ENCODE peak calls at places on chromosome 17, in five cellular contexts. R is body of pancreas, Y is GM12892, L is stomach, M is lower leg skin. P is an unnamed sample.

GRCh38 chr17:78269893-78270490 is 38.6 kb downstream of the TMEM235 start:
- DNase-seq in L (no peak), Y (no peak), M (no peak), R (no peak), P (no peak)

GRCh38 chr17:73798111-73798748 is 154.0 kb upstream of the SDK2 start:
- DNase-seq in R (peak; percentile 66), Y (no peak), L (peak; percentile 50), M (no peak), P (peak; percentile 63)

GRCh38 chr17:30720013-30720471 is 104.5 kb downstream of the CRLF3 start:
- DNase-seq in Y (no peak), M (no peak), L (peak; percentile 15), R (no peak), P (no peak)

GRCh38 chr17:59371426-59372099 is 40.1 kb downstream of the YPEL2 start:
- DNase-seq in L (no peak), R (peak; percentile 53), Y (no peak), M (peak; percentile 72), P (no peak)

GRCh38 chr17:12545877-12546513 is 119.7 kb upstream of the MYOCD start:
- DNase-seq in L (no peak), R (peak; percentile 49), M (no peak), Y (peak; percentile 13), P (peak; percentile 34)

GRCh38 chr17:12485361-12485911 is 180.3 kb upstream of the MYOCD start:
- DNase-seq in R (no peak), M (no peak), Y (no peak), L (no peak), P (no peak)

GRCh38 chr17:64129515-64129764 is 504 bp downstream of the ERN1 start:
- DNase-seq in M (no peak), L (no peak), R (no peak), Y (no peak), P (no peak)

GRCh38 chr17:9242983-9243382 is 221.7 kb downstream of the NTN1 start:
- DNase-seq in R (no peak), M (no peak), L (no peak), Y (no peak), P (no peak)

GRCh38 chr17:60102632-60103047 is 23.9 kb upstream of the HEATR6 start:
- DNase-seq in M (peak; percentile 14), Y (no peak), L (no peak), R (no peak), P (no peak)

GRCh38 chr17:66724581-66725341 is 110.2 kb upstream of the CACNG5 start:
- DNase-seq in R (peak; percentile 50), M (no peak), L (peak; percentile 33), Y (no peak), P (no peak)

GRCh38 chr17:46047398-46047797 is 48.3 kb downstream of the STH start:
- DNase-seq in L (no peak), M (no peak), R (no peak), Y (no peak), P (no peak)
- TF ChIP-seq POLR2A in L (no peak), M (no peak), R (no peak), Y (no peak), P (no peak)

DNA sequence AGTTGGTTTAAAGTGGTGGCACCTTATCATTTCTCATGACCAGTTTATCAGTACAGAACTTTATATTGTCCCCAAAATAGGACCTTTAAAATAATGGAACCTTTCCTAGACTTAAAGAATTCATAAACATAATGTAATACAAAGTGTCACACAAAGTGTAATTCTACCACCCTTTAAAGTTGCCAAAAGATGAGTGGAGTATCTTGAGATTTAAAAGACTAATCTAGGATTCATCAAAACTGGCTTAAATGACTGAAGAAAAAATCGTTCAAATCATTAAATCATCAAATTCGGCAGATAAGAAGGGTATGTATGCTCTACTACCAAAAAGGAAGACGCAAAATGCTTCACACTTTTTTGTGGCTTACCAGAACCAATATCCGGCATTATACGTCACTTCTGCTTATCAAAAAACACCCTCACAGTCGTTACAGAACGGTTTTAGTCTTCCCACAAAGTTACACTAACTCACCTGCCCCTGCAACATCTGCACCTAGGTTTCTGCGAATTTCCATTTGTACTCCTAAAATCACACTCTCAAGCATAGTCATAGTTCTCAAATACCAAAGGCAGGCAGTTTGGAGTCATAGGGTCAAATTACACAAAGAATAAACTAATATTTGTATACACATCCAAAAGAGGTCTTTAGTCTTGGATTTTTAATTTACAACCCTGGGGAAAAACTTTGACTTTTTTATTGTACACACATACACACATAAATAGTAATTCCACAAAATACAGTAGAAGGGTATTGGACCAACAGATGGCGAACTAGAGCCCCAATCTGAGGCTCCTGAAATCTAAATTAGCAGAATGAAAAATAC is 1.4 kb upstream of the KANSL1 start:
- DNase-seq in Y (no peak), R (no peak), M (no peak), L (no peak), P (no peak)
- TF ChIP-seq POLR2A in Y (peak; percentile 60), R (no peak), M (no peak), L (no peak), P (no peak)

GRCh38 chr17:7552621-7553051 is 3.8 kb downstream of the TNFSF12 start:
- DNase-seq in Y (peak; percentile 49), R (no peak), M (no peak), L (no peak), P (no peak)

GRCh38 chr17:7549401-7550055 is 670 bp downstream of the TNFSF12 start:
- DNase-seq in L (peak; percentile 33), Y (no peak), M (no peak), R (peak; percentile 39), P (no peak)

GRCh38 chr17:7550359-7550758 is 1.5 kb downstream of the TNFSF12 start:
- DNase-seq in L (no peak), M (no peak), R (no peak), Y (no peak), P (no peak)

GRCh38 chr17:7551396-7551795 is 2.5 kb downstream of the TNFSF12 start:
- DNase-seq in R (no peak), Y (no peak), L (no peak), M (no peak), P (no peak)

DNA sequence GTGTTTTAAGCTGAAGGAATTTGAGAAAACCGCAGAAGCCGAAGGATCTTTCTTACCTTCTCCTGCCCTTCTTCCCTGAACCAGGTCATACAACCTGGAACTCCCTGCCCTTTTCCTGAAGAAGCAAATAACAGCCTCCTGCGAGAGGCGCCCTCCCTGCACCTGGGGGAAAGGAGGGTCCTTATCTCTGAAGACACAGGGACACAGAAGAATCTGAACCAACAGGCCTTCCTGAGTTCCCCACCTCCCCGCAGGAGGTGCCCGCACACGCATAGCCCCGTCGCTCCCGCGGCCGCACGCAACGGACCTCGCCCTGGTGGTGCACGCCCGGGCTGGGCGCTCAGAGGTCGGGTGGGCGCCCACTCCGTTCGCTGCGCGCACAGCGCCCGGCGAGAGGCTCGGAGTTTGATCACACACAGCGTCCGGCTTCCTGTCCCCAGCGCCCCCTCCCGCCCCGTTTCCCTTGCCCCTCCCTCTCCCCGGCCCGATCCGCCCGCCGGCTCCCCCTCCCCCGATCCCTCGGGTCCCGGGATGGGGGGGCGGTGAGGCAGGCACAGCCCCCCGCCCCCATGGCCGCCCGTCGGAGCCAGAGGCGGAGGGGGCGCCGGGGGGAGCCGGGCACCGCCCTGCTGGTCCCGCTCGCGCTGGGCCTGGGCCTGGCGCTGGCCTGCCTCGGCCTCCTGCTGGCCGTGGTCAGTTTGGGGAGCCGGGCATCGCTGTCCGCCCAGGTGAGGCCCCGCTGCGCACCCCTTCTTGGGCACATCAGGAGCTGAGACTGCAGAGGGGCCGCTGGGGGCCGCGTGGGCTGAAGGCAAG is at the start of gene TNFSF12:
- DNase-seq in R (peak; percentile 70), Y (peak; percentile 59), M (peak; percentile 34), L (peak; percentile 55), P (peak; percentile 41)
- TF ChIP-seq POLR2A in R (peak; percentile 48), Y (no peak), M (no peak), L (no peak), P (peak; percentile 52)

GRCh38 chr17:27269201-27269600 is 24.7 kb upstream of the WSB1 start:
- DNase-seq in Y (no peak), R (no peak), L (no peak), M (no peak), P (no peak)

GRCh38 chr17:27265333-27265732 is 28.6 kb upstream of the WSB1 start:
- DNase-seq in Y (no peak), M (no peak), L (no peak), R (no peak), P (no peak)

GRCh38 chr17:27269978-27270377 is 23.9 kb upstream of the WSB1 start:
- DNase-seq in Y (no peak), M (no peak), R (no peak), L (no peak), P (no peak)

GRCh38 chr17:27266228-27266627 is 27.7 kb upstream of the WSB1 start:
- DNase-seq in R (no peak), L (no peak), M (no peak), Y (no peak), P (no peak)

GRCh38 chr17:27268394-27269085 is 25.4 kb upstream of the WSB1 start:
- DNase-seq in R (no peak), Y (no peak), M (no peak), L (no peak), P (no peak)
- TF ChIP-seq POLR2A in R (no peak), Y (no peak), M (no peak), L (no peak), P (no peak)

DNA sequence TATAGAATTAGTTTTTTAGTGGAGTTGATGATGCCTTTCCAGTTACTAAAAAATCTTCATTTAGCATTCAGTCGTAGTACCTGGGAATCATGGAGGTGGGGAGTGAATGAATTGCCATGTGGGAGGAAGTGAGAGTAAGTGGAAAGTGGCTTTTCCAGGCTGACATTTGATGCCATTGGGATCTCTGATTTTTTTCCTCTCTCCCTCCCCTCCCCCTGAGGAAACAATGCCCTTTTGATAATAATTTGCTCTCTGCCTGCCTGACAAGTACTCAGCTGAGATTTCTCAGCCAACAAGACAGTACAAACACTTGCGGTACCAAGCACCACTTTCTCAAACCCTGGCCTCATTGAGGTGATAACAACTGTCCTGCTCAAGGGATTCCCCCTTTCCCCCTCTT is 2.2 kb downstream of the UBE2Z start:
- DNase-seq in L (no peak), R (no peak), Y (no peak), M (no peak), P (no peak)
- TF ChIP-seq POLR2A in L (no peak), R (no peak), Y (no peak), M (no peak), P (no peak)

DNA sequence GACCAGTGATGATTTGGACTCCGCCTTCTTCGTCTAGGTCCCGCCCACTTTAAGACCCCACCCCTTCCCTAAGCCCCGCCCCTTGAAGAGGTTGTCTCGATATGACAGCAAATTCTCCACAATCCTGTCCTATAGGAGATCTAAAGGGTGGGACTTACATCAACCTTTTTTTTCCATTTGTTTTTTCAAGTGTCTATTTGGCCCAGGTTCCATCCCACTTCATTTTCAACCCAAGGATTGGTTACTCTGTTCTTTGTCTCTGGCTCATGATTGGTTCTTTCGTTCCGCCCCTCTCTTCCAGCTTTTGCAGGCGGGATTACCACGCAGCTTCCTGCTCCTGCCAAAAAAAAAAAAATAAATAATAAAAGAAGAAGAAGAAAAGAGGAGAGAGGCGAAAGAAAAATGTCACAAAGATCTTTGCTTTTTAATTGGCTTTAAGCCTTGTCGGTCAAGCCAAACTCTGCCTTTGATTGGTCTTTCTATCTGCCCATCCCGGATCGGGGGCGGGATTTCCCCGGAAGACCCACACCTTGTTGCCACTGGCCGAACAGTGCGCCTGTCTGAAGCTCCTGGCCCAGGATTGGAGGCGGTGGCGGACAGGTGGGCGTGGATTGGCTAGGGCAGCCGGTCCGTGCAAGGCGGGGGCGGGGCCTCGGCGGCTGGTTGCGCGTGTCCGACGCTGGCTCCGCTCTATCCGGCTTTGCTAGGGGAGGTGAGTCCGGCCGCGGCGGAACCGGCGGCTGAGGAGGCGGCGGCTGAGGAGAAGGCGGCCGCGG is 1.2 kb upstream of the NLK start:
- DNase-seq in M (peak; percentile 99), Y (peak; percentile 93), R (peak; percentile 100), L (peak; percentile 99), P (peak; percentile 74)
- TF ChIP-seq POLR2A in M (no peak), Y (peak; percentile 84), R (peak; percentile 81), L (peak; percentile 7), P (peak; percentile 89)

P was measured in H54.